ENCODE peak calls at places on chromosomes 16 and 17, in eight cellular contexts. U, Z, N, B, I, W, A and M are unnamed samples.

GRCh38 chr17:75454193-75454592 is 2.2 kb upstream of the TMEM94 start:
- DNase-seq in W (no peak), B (no peak), U (no peak), N (peak), I (peak), Z (no peak), A (no peak), M (peak)

GRCh38 chr16:31265329-31266245 is 5.8 kb downstream of the ITGAM start:
- DNase-seq in A (no peak), W (peak), I (peak), U (no peak), Z (peak), B (no peak), N (peak), M (peak)

GRCh38 chr17:44362056-44362355 is 1.6 kb downstream of the FAM171A2 start:
- DNase-seq in I (no peak), Z (no peak), A (no peak), N (no peak), U (no peak), B (no peak), W (peak), M (no peak)

GRCh38 chr17:48722201-48722907 is at the start of gene PRAC1:
- DNase-seq in Z (no peak), A (no peak), I (no peak), U (no peak), W (no peak), N (no peak), B (no peak), M (no peak)

GRCh38 chr17:76492989-76493501 is 8.2 kb downstream of the RHBDF2 start:
- DNase-seq in N (peak), U (no peak), A (peak), Z (peak), B (no peak), I (peak), W (peak), M (peak)

GRCh38 chr17:50272711-50273653 is 1.3 kb upstream of the TMEM92 start:
- DNase-seq in A (peak), Z (peak), N (peak), B (peak), W (peak), U (no peak), I (no peak), M (no peak)

GRCh38 chr16:13833510-13833909 is 86.4 kb upstream of the ERCC4 start:
- DNase-seq in N (no peak), W (no peak), I (no peak), Z (no peak), U (no peak), B (no peak), A (no peak), M (no peak)

GRCh38 chr17:45964634-45965033 is 34.4 kb upstream of the STH start:
- DNase-seq in I (no peak), B (no peak), A (no peak), Z (no peak), U (no peak), N (no peak), W (no peak), M (no peak)